ENCODE peak calls at places on chromosomes 16 and 17, in seven cellular contexts. W is HS-27A; Y is stimulated activated CD8-positive, alpha-beta memory T cell treated with anti-CD3 and anti-CD28 coated beads, Interleukin-4, amount 100 ng/mL, for 1 hour; R is amniotic stem cell; G is K562; X is NCI-H69; L is effector memory CD4-positive, alpha-beta T cell. A is an unnamed sample.

GRCh38 chr16:89764711-89765201 is 43.4 kb downstream of the ZNF276 start:
- DNase-seq in W (no peak), Y (no peak), R (no peak), G (no peak), X (no peak), L (no peak), A (no peak)

GRCh38 chr16:19168173-19169080 is at the start of gene SYT17:
- DNase-seq in W (no peak), Y (no peak), R (no peak), G (no peak), X (peak; percentile 94), L (no peak), A (no peak)

GRCh38 chr17:8918811-8919210 is 46.7 kb downstream of the PIK3R5 start:
- DNase-seq in W (no peak), Y (no peak), R (no peak), G (no peak), X (no peak), L (no peak), A (no peak)

GRCh38 chr16:27470567-27471431 is 68.8 kb downstream of the IL21R start:
- DNase-seq in W (no peak), Y (no peak), R (no peak), G (peak; percentile 67), X (no peak), L (no peak), A (no peak)

GRCh38 chr16:85584192-85584757 is 28.8 kb upstream of the GSE1 start:
- DNase-seq in W (no peak), Y (no peak), R (no peak), G (no peak), X (peak; percentile 90), L (no peak), A (no peak)

GRCh38 chr16:89036776-89037175 is 56.9 kb upstream of the ACSF3 start:
- DNase-seq in W (no peak), Y (no peak), R (no peak), G (no peak), X (no peak), L (no peak), A (no peak)

GRCh38 chr17:14304222-14304844 is 3.5 kb downstream of the HS3ST3B1 start:
- DNase-seq in W (no peak), Y (no peak), R (no peak), G (no peak), X (peak; percentile 42), L (no peak), A (no peak)

GRCh38 chr17:74042241-74042640 is 161.2 kb upstream of the RPL38 start:
- DNase-seq in W (no peak), Y (no peak), R (no peak), G (no peak), X (no peak), L (no peak), A (no peak)

GRCh38 chr16:1678500-1679098 is 520 bp downstream of the JPT2 start:
- DNase-seq in W (no peak), Y (peak; percentile 8), R (no peak), G (peak; percentile 37), X (peak; percentile 71), L (peak; percentile 30), A (no peak)

GRCh38 chr17:44005865-44006580 is 1.6 kb downstream of the NAGS start:
- DNase-seq in W (no peak), Y (no peak), R (no peak), G (no peak), X (peak; percentile 72), L (no peak), A (no peak)

GRCh38 chr17:39139137-39139516 is 12.3 kb downstream of the PLXDC1 start:
- DNase-seq in W (peak; percentile 64), Y (no peak), R (peak; percentile 59), G (no peak), X (peak; percentile 34), L (no peak), A (no peak)

GRCh38 chr17:32350662-32351418 is 883 bp downstream of the ZNF207 start:
- DNase-seq in W (no peak), Y (no peak), R (peak; percentile 39), G (peak; percentile 70), X (peak; percentile 76), L (peak; percentile 34), A (peak; percentile 28)

GRCh38 chr17:75822119-75822799 is 21.9 kb downstream of the UNC13D start:
- DNase-seq in W (no peak), Y (no peak), R (no peak), G (no peak), X (peak; percentile 39), L (no peak), A (no peak)

GRCh38 chr17:32277284-32277683 is 11.7 kb downstream of the RHBDL3 start:
- DNase-seq in W (no peak), Y (no peak), R (no peak), G (no peak), X (no peak), L (no peak), A (no peak)

GRCh38 chr16:90022209-90023077 is 3.2 kb upstream of the DBNDD1 start:
- DNase-seq in W (peak; percentile 58), Y (peak; percentile 34), R (peak; percentile 46), G (peak; percentile 96), X (peak; percentile 93), L (peak; percentile 44), A (no peak)

GRCh38 chr17:56144205-56144604 is 9.1 kb upstream of the ANKFN1 start:
- DNase-seq in W (no peak), Y (no peak), R (no peak), G (no peak), X (peak; percentile 41), L (no peak), A (no peak)

GRCh38 chr16:13902677-13903076 is 17.3 kb upstream of the ERCC4 start:
- DNase-seq in W (no peak), Y (no peak), R (no peak), G (no peak), X (no peak), L (no peak), A (no peak)

GRCh38 chr16:50371936-50372595 is 3.3 kb upstream of the BRD7 start:
- DNase-seq in W (no peak), Y (no peak), R (no peak), G (peak; percentile 21), X (peak; percentile 64), L (no peak), A (no peak)

GRCh38 chr17:82647593-82648164 is 565 bp downstream of the WDR45B start:
- DNase-seq in W (no peak), Y (no peak), R (no peak), G (peak; percentile 54), X (peak; percentile 61), L (peak; percentile 45), A (no peak)

GRCh38 chr16:67326472-67327309 is at the start of the genes KCTD19 and LRRC36:
- DNase-seq in W (no peak), Y (peak; percentile 26), R (no peak), G (peak; percentile 84), X (peak; percentile 85), L (peak; percentile 6), A (no peak)

GRCh38 chr17:62781826-62782225 is 26.3 kb downstream of the MARCHF10 start:
- DNase-seq in W (no peak), Y (no peak), R (no peak), G (no peak), X (no peak), L (no peak), A (no peak)

GRCh38 chr16:5455110-5455509 is 357.5 kb upstream of the EEF2KMT start:
- DNase-seq in W (no peak), Y (no peak), R (no peak), G (no peak), X (no peak), L (no peak), A (no peak)

GRCh38 chr16:70429888-70430666 is 8.8 kb downstream of the ST3GAL2 start:
- DNase-seq in W (no peak), Y (no peak), R (no peak), G (peak; percentile 16), X (peak; percentile 5), L (no peak), A (no peak)

GRCh38 chr16:84841787-84842300 is 22.1 kb downstream of the CRISPLD2 start:
- DNase-seq in W (no peak), Y (no peak), R (no peak), G (no peak), X (peak; percentile 91), L (no peak), A (no peak)

A was measured in smooth muscle cell of the brain vasculature.